ENCODE peak calls at places on chromosomes 1 and 21, in five cellular contexts. One of them, this sample, is unnamed.

GRCh38 chr1:7705048-7705907 is 65.8 kb upstream of the VAMP3 start:
- DNase-seq in transverse colon: peak; percentile 37
- DNase-seq in thoracic aorta: no peak
- DNase-seq in endodermal cell: peak; percentile 82
- DNase-seq in PC-9: no peak
- DNase-seq in this sample: peak; percentile 27

GRCh38 chr1:230340778-230341546 is 85.2 kb downstream of the PGBD5 start:
- DNase-seq in transverse colon: no peak
- DNase-seq in thoracic aorta: no peak
- DNase-seq in endodermal cell: no peak
- DNase-seq in PC-9: no peak
- DNase-seq in this sample: no peak

GRCh38 chr21:34526618-34527290 is 14.7 kb upstream of the KCNE1 start:
- DNase-seq in endodermal cell: peak; percentile 82
- DNase-seq in thoracic aorta: peak; percentile 50
- DNase-seq in transverse colon: peak; percentile 76
- DNase-seq in PC-9: peak; percentile 96
- DNase-seq in this sample: no peak

GRCh38 chr1:906532-907420 is 16.9 kb upstream of the SAMD11 start:
- DNase-seq in thoracic aorta: no peak
- DNase-seq in PC-9: peak; percentile 74
- DNase-seq in endodermal cell: peak; percentile 65
- DNase-seq in transverse colon: peak; percentile 75
- DNase-seq in this sample: no peak

GRCh38 chr1:202805886-202806511 is 2.2 kb downstream of the KDM5B start:
- DNase-seq in transverse colon: no peak
- DNase-seq in endodermal cell: no peak
- DNase-seq in PC-9: no peak
- DNase-seq in thoracic aorta: no peak
- DNase-seq in this sample: no peak

GRCh38 chr1:61873581-61873980 is 131.3 kb downstream of the PATJ start:
- DNase-seq in endodermal cell: peak; percentile 71
- DNase-seq in PC-9: no peak
- DNase-seq in transverse colon: no peak
- DNase-seq in thoracic aorta: no peak
- DNase-seq in this sample: no peak

GRCh38 chr1:44826375-44827196 is 16.5 kb downstream of the PTCH2 start:
- DNase-seq in transverse colon: peak; percentile 30
- DNase-seq in thoracic aorta: no peak
- DNase-seq in endodermal cell: peak; percentile 60
- DNase-seq in PC-9: no peak
- DNase-seq in this sample: no peak

GRCh38 chr21:43279578-43279894 is 110.7 kb downstream of the CRYAA start:
- DNase-seq in PC-9: no peak
- DNase-seq in thoracic aorta: no peak
- DNase-seq in transverse colon: no peak
- DNase-seq in endodermal cell: no peak
- DNase-seq in this sample: no peak

GRCh38 chr1:50416553-50417453 is 6.4 kb downstream of the DMRTA2 start:
- DNase-seq in transverse colon: no peak
- DNase-seq in PC-9: no peak
- DNase-seq in endodermal cell: peak; percentile 88
- DNase-seq in thoracic aorta: no peak
- DNase-seq in this sample: no peak

GRCh38 chr1:230396966-230397365 is 29.2 kb downstream of the PGBD5 start:
- DNase-seq in PC-9: no peak
- DNase-seq in endodermal cell: peak; percentile 24
- DNase-seq in transverse colon: no peak
- DNase-seq in thoracic aorta: no peak
- DNase-seq in this sample: no peak

GRCh38 chr1:59138402-59138801 is 158.5 kb upstream of the FGGY start:
- DNase-seq in thoracic aorta: no peak
- DNase-seq in PC-9: peak; percentile 21
- DNase-seq in endodermal cell: no peak
- DNase-seq in transverse colon: no peak
- DNase-seq in this sample: no peak

GRCh38 chr1:200922406-200922805 is 27.7 kb downstream of the INAVA start:
- DNase-seq in transverse colon: no peak
- DNase-seq in endodermal cell: peak; percentile 16
- DNase-seq in thoracic aorta: no peak
- DNase-seq in PC-9: no peak
- DNase-seq in this sample: no peak

GRCh38 chr1:145782166-145783099 is 41.5 kb downstream of the RNF115 start:
- DNase-seq in endodermal cell: no peak
- DNase-seq in transverse colon: no peak
- DNase-seq in thoracic aorta: no peak
- DNase-seq in PC-9: peak; percentile 95
- DNase-seq in this sample: no peak

GRCh38 chr21:40563845-40564717 is 282.9 kb downstream of the DSCAM start:
- DNase-seq in thoracic aorta: no peak
- DNase-seq in endodermal cell: no peak
- DNase-seq in PC-9: no peak
- DNase-seq in transverse colon: no peak
- DNase-seq in this sample: no peak

GRCh38 chr1:41735587-41736290 is 183.0 kb downstream of the HIVEP3 start:
- DNase-seq in endodermal cell: no peak
- DNase-seq in PC-9: no peak
- DNase-seq in thoracic aorta: no peak
- DNase-seq in transverse colon: no peak
- DNase-seq in this sample: no peak

GRCh38 chr1:192284927-192285326 is 31.9 kb upstream of the RGS21 start:
- DNase-seq in thoracic aorta: no peak
- DNase-seq in transverse colon: no peak
- DNase-seq in PC-9: no peak
- DNase-seq in endodermal cell: no peak
- DNase-seq in this sample: no peak

GRCh38 chr1:210298296-210298695 is 30.4 kb upstream of the HHAT start:
- DNase-seq in transverse colon: no peak
- DNase-seq in PC-9: no peak
- DNase-seq in endodermal cell: no peak
- DNase-seq in thoracic aorta: no peak
- DNase-seq in this sample: no peak

DNA sequence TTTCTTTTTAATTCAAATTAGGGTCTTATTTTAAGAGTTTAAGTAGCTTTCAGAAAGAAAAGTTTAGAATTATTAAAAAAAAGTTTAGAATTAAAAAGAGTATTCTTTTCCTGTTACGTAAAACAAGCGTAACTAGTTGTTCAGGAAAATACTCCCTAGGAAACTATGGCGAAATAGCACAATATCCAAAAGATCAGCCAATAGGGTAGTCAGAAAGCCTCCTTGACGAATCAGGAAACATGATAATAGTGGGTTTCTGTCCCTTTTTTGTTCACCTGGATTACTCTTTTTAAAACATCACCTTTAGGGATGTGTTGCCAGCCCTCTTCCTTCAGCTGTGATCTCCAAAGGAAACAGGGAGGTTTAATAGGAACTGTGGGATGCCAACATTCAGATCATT is 25.2 kb downstream of the S1PR1 start:
- DNase-seq in transverse colon: no peak
- DNase-seq in PC-9: no peak
- DNase-seq in endodermal cell: no peak
- DNase-seq in thoracic aorta: no peak
- DNase-seq in this sample: no peak
- H3K27ac ChIP-seq in transverse colon: peak overlapping the region; percentile 53
- H3K27ac ChIP-seq in PC-9: peak overlapping the region; percentile 32
- H3K27ac ChIP-seq in endodermal cell: no peak overlapping the region
- H3K27ac ChIP-seq in thoracic aorta: no peak overlapping the region
- H3K27ac ChIP-seq in this sample: no peak overlapping the region

GRCh38 chr1:215888159-215888558 is 321.1 kb downstream of the KCTD3 start:
- DNase-seq in transverse colon: no peak
- DNase-seq in endodermal cell: no peak
- DNase-seq in PC-9: no peak
- DNase-seq in thoracic aorta: no peak
- DNase-seq in this sample: no peak
- TF ChIP-seq CTCF in transverse colon: no peak
- TF ChIP-seq CTCF in endodermal cell: no peak
- TF ChIP-seq CTCF in PC-9: no peak
- TF ChIP-seq CTCF in thoracic aorta: no peak
- TF ChIP-seq CTCF in this sample: no peak

DNA sequence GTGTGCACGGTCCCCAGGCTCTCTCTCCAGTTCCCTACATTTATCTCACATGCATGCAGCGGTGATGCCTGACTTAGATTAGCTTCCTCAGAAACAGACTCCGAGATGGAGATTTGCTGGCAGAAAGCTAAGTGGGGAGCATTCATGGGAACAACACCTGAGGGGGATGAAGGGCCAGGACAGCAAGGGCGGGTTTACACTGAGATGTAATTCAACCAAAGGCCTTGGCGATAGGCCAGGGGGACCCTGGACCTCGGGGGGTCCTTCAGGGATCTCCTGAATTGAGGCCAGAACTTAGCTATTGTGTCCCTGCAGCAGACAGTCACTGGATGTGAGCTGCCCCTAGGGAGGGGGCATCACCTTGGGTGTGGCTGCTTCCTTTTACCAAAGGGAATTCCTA is 246.1 kb upstream of the CSF3R start:
- DNase-seq in PC-9: no peak
- DNase-seq in endodermal cell: peak; percentile 35
- DNase-seq in thoracic aorta: no peak
- DNase-seq in transverse colon: no peak
- DNase-seq in this sample: no peak
- H3K27me3 ChIP-seq in PC-9: peaks cover 11% of the 10 kb centered on the region
- H3K27me3 ChIP-seq in endodermal cell: no peaks in the 10 kb centered on the region
- H3K27me3 ChIP-seq in thoracic aorta: no peaks in the 10 kb centered on the region
- H3K27me3 ChIP-seq in transverse colon: peaks cover 3% of the 10 kb centered on the region
- H3K27me3 ChIP-seq in this sample: peaks cover 15% of the 10 kb centered on the region

DNA sequence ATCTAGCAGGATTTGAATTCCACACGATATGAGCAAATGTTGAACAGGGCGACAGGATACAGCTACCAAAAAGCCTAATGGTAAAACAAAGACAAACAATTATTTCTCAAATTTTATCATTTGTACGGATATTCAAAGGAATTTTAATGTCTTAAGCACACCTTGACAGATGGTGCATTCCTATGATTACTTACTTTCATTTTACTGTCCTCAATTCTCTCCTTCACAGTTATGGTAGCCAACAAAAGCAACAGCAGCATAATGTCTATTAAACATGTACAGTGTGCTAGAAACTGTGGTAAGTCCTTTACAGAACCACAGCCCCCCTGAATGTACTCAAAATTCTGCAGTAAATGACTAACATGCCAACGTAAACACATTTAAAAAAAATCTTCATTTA is 365.8 kb downstream of the SMYD3 start:
- DNase-seq in thoracic aorta: no peak
- DNase-seq in endodermal cell: no peak
- DNase-seq in transverse colon: no peak
- DNase-seq in PC-9: no peak
- DNase-seq in this sample: no peak
- H3K27ac ChIP-seq in thoracic aorta: no peak overlapping the region
- H3K27ac ChIP-seq in endodermal cell: no peak overlapping the region
- H3K27ac ChIP-seq in transverse colon: no peak overlapping the region
- H3K27ac ChIP-seq in PC-9: no peak overlapping the region
- H3K27ac ChIP-seq in this sample: no peak overlapping the region

GRCh38 chr1:6101826-6102225 is 56.1 kb downstream of the KCNAB2 start:
- DNase-seq in endodermal cell: no peak
- DNase-seq in PC-9: no peak
- DNase-seq in transverse colon: no peak
- DNase-seq in thoracic aorta: no peak
- DNase-seq in this sample: no peak

GRCh38 chr1:6100801-6101783 is 55.4 kb downstream of the KCNAB2 start:
- DNase-seq in transverse colon: no peak
- DNase-seq in endodermal cell: no peak
- DNase-seq in PC-9: no peak
- DNase-seq in thoracic aorta: no peak
- DNase-seq in this sample: no peak

GRCh38 chr1:6098303-6099215 is 52.9 kb downstream of the KCNAB2 start:
- DNase-seq in thoracic aorta: no peak
- DNase-seq in PC-9: no peak
- DNase-seq in transverse colon: no peak
- DNase-seq in endodermal cell: no peak
- DNase-seq in this sample: no peak

GRCh38 chr1:6099297-6099696 is 53.6 kb downstream of the KCNAB2 start:
- DNase-seq in transverse colon: no peak
- DNase-seq in thoracic aorta: no peak
- DNase-seq in PC-9: no peak
- DNase-seq in endodermal cell: no peak
- DNase-seq in this sample: no peak

GRCh38 chr1:6099787-6100765 is 54.4 kb downstream of the KCNAB2 start:
- DNase-seq in PC-9: no peak
- DNase-seq in transverse colon: no peak
- DNase-seq in thoracic aorta: no peak
- DNase-seq in endodermal cell: no peak
- DNase-seq in this sample: no peak
- TF ChIP-seq CTCF in PC-9: peak; percentile 34
- TF ChIP-seq CTCF in transverse colon: no peak
- TF ChIP-seq CTCF in thoracic aorta: no peak
- TF ChIP-seq CTCF in endodermal cell: no peak
- TF ChIP-seq CTCF in this sample: peak; percentile 28

GRCh38 chr1:56416385-56416972 is 162.9 kb downstream of the PLPP3 start:
- DNase-seq in thoracic aorta: no peak
- DNase-seq in endodermal cell: peak; percentile 49
- DNase-seq in transverse colon: no peak
- DNase-seq in PC-9: no peak
- DNase-seq in this sample: no peak
- H3K27me3 ChIP-seq in thoracic aorta: no peaks in the 10 kb centered on the region
- H3K27me3 ChIP-seq in endodermal cell: no peaks in the 10 kb centered on the region
- H3K27me3 ChIP-seq in transverse colon: no peaks in the 10 kb centered on the region
- H3K27me3 ChIP-seq in PC-9: no peaks in the 10 kb centered on the region
- H3K27me3 ChIP-seq in this sample: no peaks in the 10 kb centered on the region

DNA sequence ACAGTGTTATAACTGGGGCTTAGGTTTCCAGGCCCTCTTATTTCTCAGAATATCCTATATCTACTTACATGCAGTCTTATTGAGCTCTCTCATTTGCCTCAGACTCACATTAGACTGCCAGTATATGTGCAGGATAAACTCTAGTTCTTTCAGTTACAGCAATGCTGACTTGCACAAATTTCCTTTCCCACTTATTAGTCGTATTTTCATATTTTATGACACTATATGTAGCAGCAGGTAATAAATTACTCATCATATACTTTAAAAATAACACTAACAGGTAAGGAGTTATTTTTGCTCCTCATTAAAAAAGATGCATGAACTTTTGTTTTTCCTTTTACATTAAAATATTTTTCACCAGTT is 65.7 kb downstream of the GADD45A start:
- DNase-seq in PC-9: no peak
- DNase-seq in endodermal cell: no peak
- DNase-seq in transverse colon: no peak
- DNase-seq in thoracic aorta: no peak
- DNase-seq in this sample: no peak
- H3K27ac ChIP-seq in PC-9: peak overlapping the region; percentile 91
- H3K27ac ChIP-seq in endodermal cell: peak overlapping the region; percentile 74
- H3K27ac ChIP-seq in transverse colon: peak overlapping the region; percentile 81
- H3K27ac ChIP-seq in thoracic aorta: peak overlapping the region; percentile 97
- H3K27ac ChIP-seq in this sample: no peak overlapping the region

This sample was measured in CD4-positive, alpha-beta T cell.